ENCODE peak calls at places on chromosome 9, in five cellular contexts. B is EH; T is ACHN; V is naive thymus-derived CD8-positive, alpha-beta T cell; Z is stimulated activated CD8-positive, alpha-beta memory T cell treated with anti-CD3 and anti-CD28 coated beads, Interleukin-7, amount 100 ng/mL, for 24 hours. J is an unnamed sample.
A peak's percentile ranks its signal among the peaks of the same experiment; 100 is the strongest.

GRCh38 chr9:2778816-2779215 is 61.5 kb downstream of the KCNV2 start:
- DNase-seq in B (no peak), T (no peak), V (no peak), Z (no peak), J (no peak)

GRCh38 chr9:11158063-11158462 is 545.3 kb upstream of the PTPRD start:
- DNase-seq in B (no peak), T (no peak), V (no peak), Z (no peak), J (no peak)

GRCh38 chr9:113011911-113012381 is at the start of gene ZNF883:
- DNase-seq in B (peak; percentile 33), T (no peak), V (peak; percentile 60), Z (no peak), J (peak; percentile 24)

GRCh38 chr9:33676746-33677505 is 118.4 kb upstream of the PRSS3 start:
- DNase-seq in B (peak; percentile 17), T (no peak), V (peak; percentile 27), Z (no peak), J (no peak)

GRCh38 chr9:99954841-99955240 is 48.4 kb downstream of the STX17 start:
- DNase-seq in B (no peak), T (no peak), V (no peak), Z (no peak), J (no peak)

GRCh38 chr9:124975131-124975530 is 34.2 kb upstream of the GOLGA1 start:
- DNase-seq in B (peak; percentile 61), T (no peak), V (no peak), Z (no peak), J (no peak)

GRCh38 chr9:88933607-88934379 is 57.5 kb upstream of the S1PR3 start:
- DNase-seq in B (no peak), T (no peak), V (no peak), Z (no peak), J (no peak)

GRCh38 chr9:111231801-111232580 is 98.0 kb downstream of the OR2K2 start:
- DNase-seq in B (no peak), T (no peak), V (no peak), Z (no peak), J (no peak)

GRCh38 chr9:137945581-137945980 is 68.0 kb downstream of the CACNA1B start:
- DNase-seq in B (no peak), T (peak; percentile 6), V (no peak), Z (no peak), J (no peak)

GRCh38 chr9:100227636-100228035 is 125.1 kb downstream of the TEX10 start:
- DNase-seq in B (no peak), T (no peak), V (no peak), Z (no peak), J (no peak)

GRCh38 chr9:27333241-27334052 is 36.5 kb upstream of the EQTN start:
- DNase-seq in B (peak; percentile 83), T (peak; percentile 59), V (peak; percentile 67), Z (peak; percentile 9), J (peak; percentile 26)

GRCh38 chr9:122115176-122116035 is 22.3 kb upstream of the TTLL11 start:
- DNase-seq in B (no peak), T (no peak), V (no peak), Z (no peak), J (no peak)

GRCh38 chr9:99573052-99573451 is 248.6 kb upstream of the NR4A3 start:
- DNase-seq in B (no peak), T (no peak), V (no peak), Z (no peak), J (no peak)

GRCh38 chr9:73805111-73805510 is 653.4 kb downstream of the ANXA1 start:
- DNase-seq in B (no peak), T (no peak), V (no peak), Z (no peak), J (no peak)

GRCh38 chr9:29129763-29130162 is 1556.5 kb upstream of the C9orf72 start:
- DNase-seq in B (no peak), T (no peak), V (no peak), Z (no peak), J (no peak)

GRCh38 chr9:131046093-131046380 is 37.1 kb downstream of the LAMC3 start:
- DNase-seq in B (no peak), T (no peak), V (no peak), Z (no peak), J (no peak)

GRCh38 chr9:88782931-88783451 is 208.3 kb upstream of the S1PR3 start:
- DNase-seq in B (peak; percentile 65), T (no peak), V (no peak), Z (no peak), J (no peak)

GRCh38 chr9:36963356-36963755 is 70.7 kb downstream of the PAX5 start:
- DNase-seq in B (no peak), T (no peak), V (no peak), Z (no peak), J (no peak)

GRCh38 chr9:91342575-91342974 is 19.1 kb downstream of the AUH start:
- DNase-seq in B (no peak), T (no peak), V (no peak), Z (no peak), J (no peak)

GRCh38 chr9:6243746-6244145 is 28.1 kb downstream of the IL33 start:
- DNase-seq in B (peak; percentile 9), T (no peak), V (no peak), Z (no peak), J (no peak)

GRCh38 chr9:35112257-35113020 is 3.2 kb downstream of the ATOSB start:
- DNase-seq in B (peak; percentile 86), T (peak; percentile 16), V (no peak), Z (no peak), J (peak; percentile 43)

GRCh38 chr9:76729980-76730737 is 34.1 kb upstream of the PCA3 start:
- DNase-seq in B (no peak), T (no peak), V (no peak), Z (no peak), J (no peak)

GRCh38 chr9:15461056-15461455 is 38.4 kb downstream of the SNAPC3 start:
- DNase-seq in B (no peak), T (no peak), V (no peak), Z (no peak), J (no peak)

GRCh38 chr9:134648701-134649525 is 7.3 kb downstream of the COL5A1 start:
- DNase-seq in B (peak; percentile 88), T (no peak), V (no peak), Z (no peak), J (no peak)

J was measured in retinal pigment epithelial cell.